ENCODE peak calls at places on chromosomes 16 and 17, in four cellular contexts. One of them, this sample, is unnamed.

GRCh38 chr16:51050379-51050710 is 100.7 kb downstream of the SALL1 start:
- DNase-seq in H9: no peak
- DNase-seq in IMR-90: no peak
- DNase-seq in H1: no peak
- DNase-seq in this sample: no peak

GRCh38 chr17:70608957-70609356 is 439.6 kb downstream of the KCNJ2 start:
- DNase-seq in H9: no peak
- DNase-seq in IMR-90: no peak
- DNase-seq in H1: no peak
- DNase-seq in this sample: no peak

GRCh38 chr16:46972429-46972970 is 974 bp downstream of the DNAJA2 start:
- DNase-seq in H9: no peak
- DNase-seq in IMR-90: peak; percentile 32
- DNase-seq in H1: no peak
- DNase-seq in this sample: no peak

GRCh38 chr16:81521141-81521626 is 76.6 kb downstream of the CMIP start:
- DNase-seq in H9: no peak
- DNase-seq in IMR-90: no peak
- DNase-seq in H1: no peak
- DNase-seq in this sample: peak; percentile 49

GRCh38 chr16:56667581-56668571 is at the start of gene MT1G:
- DNase-seq in H9: peak; percentile 50
- DNase-seq in IMR-90: no peak
- DNase-seq in H1: no peak
- DNase-seq in this sample: no peak

GRCh38 chr16:84278968-84279367 is 15.7 kb upstream of the WFDC1 start:
- DNase-seq in H9: peak; percentile 49
- DNase-seq in IMR-90: no peak
- DNase-seq in H1: no peak
- DNase-seq in this sample: peak; percentile 68

GRCh38 chr17:44004761-44005526 is 522 bp downstream of the NAGS start:
- DNase-seq in H9: peak; percentile 73
- DNase-seq in IMR-90: no peak
- DNase-seq in H1: no peak
- DNase-seq in this sample: peak; percentile 36

GRCh38 chr16:56929639-56930038 is 2.3 kb upstream of the HERPUD1 start:
- DNase-seq in H9: no peak
- DNase-seq in IMR-90: no peak
- DNase-seq in H1: no peak
- DNase-seq in this sample: no peak

GRCh38 chr16:86667035-86667434 is 88.7 kb downstream of the FOXL1 start:
- DNase-seq in H9: no peak
- DNase-seq in IMR-90: no peak
- DNase-seq in H1: no peak
- DNase-seq in this sample: no peak

GRCh38 chr17:74202879-74203432 is 522 bp upstream of the RPL38 start:
- DNase-seq in H9: no peak
- DNase-seq in IMR-90: no peak
- DNase-seq in H1: no peak
- DNase-seq in this sample: no peak

GRCh38 chr17:55632236-55632635 is 90.4 kb downstream of the TMEM100 start:
- DNase-seq in H9: no peak
- DNase-seq in IMR-90: no peak
- DNase-seq in H1: no peak
- DNase-seq in this sample: no peak

GRCh38 chr17:382644-383533 is 30.3 kb upstream of the RPH3AL start:
- DNase-seq in H9: peak; percentile 77
- DNase-seq in IMR-90: peak; percentile 87
- DNase-seq in H1: no peak
- DNase-seq in this sample: peak; percentile 85

GRCh38 chr16:87693827-87694226 is 72.0 kb downstream of the KLHDC4 start:
- DNase-seq in H9: no peak
- DNase-seq in IMR-90: no peak
- DNase-seq in H1: no peak
- DNase-seq in this sample: no peak

GRCh38 chr16:26263406-26263805 is 571.6 kb downstream of the HS3ST4 start:
- DNase-seq in H9: no peak
- DNase-seq in IMR-90: no peak
- DNase-seq in H1: no peak
- DNase-seq in this sample: peak; percentile 23

GRCh38 chr17:35716897-35717839 is 14.3 kb upstream of the RASL10B start:
- DNase-seq in H9: no peak
- DNase-seq in IMR-90: peak; percentile 9
- DNase-seq in H1: no peak
- DNase-seq in this sample: no peak

GRCh38 chr17:1002771-1003555 is 6.0 kb downstream of the TIMM22 start:
- DNase-seq in H9: no peak
- DNase-seq in IMR-90: peak; percentile 89
- DNase-seq in H1: no peak
- DNase-seq in this sample: no peak

GRCh38 chr16:57592591-57593003 is 35.8 kb upstream of the ADGRG1 start:
- DNase-seq in H9: no peak
- DNase-seq in IMR-90: no peak
- DNase-seq in H1: no peak
- DNase-seq in this sample: no peak

GRCh38 chr17:64277831-64278562 is 14.9 kb upstream of the TEX2 start:
- DNase-seq in H9: no peak
- DNase-seq in IMR-90: peak; percentile 31
- DNase-seq in H1: no peak
- DNase-seq in this sample: no peak

GRCh38 chr17:75566456-75567233 is 21.0 kb upstream of the MYO15B start:
- DNase-seq in H9: no peak
- DNase-seq in IMR-90: no peak
- DNase-seq in H1: no peak
- DNase-seq in this sample: no peak

GRCh38 chr16:54203851-54204505 is 82.6 kb downstream of the IRX3 start:
- DNase-seq in H9: no peak
- DNase-seq in IMR-90: no peak
- DNase-seq in H1: no peak
- DNase-seq in this sample: no peak

GRCh38 chr17:47935961-47936360 is 5.4 kb upstream of the PNPO start:
- DNase-seq in H9: no peak
- DNase-seq in IMR-90: peak; percentile 85
- DNase-seq in H1: no peak
- DNase-seq in this sample: no peak

GRCh38 chr16:69448470-69449193 is 24.2 kb downstream of the CYB5B start:
- DNase-seq in H9: no peak
- DNase-seq in IMR-90: peak; percentile 67
- DNase-seq in H1: no peak
- DNase-seq in this sample: no peak

GRCh38 chr16:3145151-3145550 is 10.3 kb downstream of the ZNF213 start:
- DNase-seq in H9: no peak
- DNase-seq in IMR-90: no peak
- DNase-seq in H1: no peak
- DNase-seq in this sample: no peak

GRCh38 chr17:50425682-50426471 is at the start of gene ACSF2:
- DNase-seq in H9: peak; percentile 83
- DNase-seq in IMR-90: peak; percentile 22
- DNase-seq in H1: peak; percentile 19
- DNase-seq in this sample: peak; percentile 52

GRCh38 chr16:81711609-81712329 is 67.3 kb upstream of the PLCG2 start:
- DNase-seq in H9: peak; percentile 79
- DNase-seq in IMR-90: peak; percentile 92
- DNase-seq in H1: no peak
- DNase-seq in this sample: peak; percentile 86

GRCh38 chr17:67139784-67140665 is 95.7 kb downstream of the CACNG1 start:
- DNase-seq in H9: peak; percentile 54
- DNase-seq in IMR-90: peak; percentile 42
- DNase-seq in H1: no peak
- DNase-seq in this sample: peak; percentile 67

GRCh38 chr16:54928016-54928356 is 2.7 kb upstream of the IRX5 start:
- DNase-seq in H9: no peak
- DNase-seq in IMR-90: no peak
- DNase-seq in H1: no peak
- DNase-seq in this sample: no peak

GRCh38 chr16:67441289-67441753 is 10.4 kb downstream of the HSD11B2 start:
- DNase-seq in H9: no peak
- DNase-seq in IMR-90: no peak
- DNase-seq in H1: no peak
- DNase-seq in this sample: no peak

GRCh38 chr16:27363246-27363632 is 38.7 kb upstream of the IL21R start:
- DNase-seq in H9: no peak
- DNase-seq in IMR-90: no peak
- DNase-seq in H1: no peak
- DNase-seq in this sample: no peak

GRCh38 chr17:78279360-78279990 is 48.0 kb downstream of the TMEM235 start:
- DNase-seq in H9: no peak
- DNase-seq in IMR-90: no peak
- DNase-seq in H1: no peak
- DNase-seq in this sample: no peak

GRCh38 chr17:78278139-78278741 is 46.8 kb downstream of the TMEM235 start:
- DNase-seq in H9: peak; percentile 82
- DNase-seq in IMR-90: no peak
- DNase-seq in H1: no peak
- DNase-seq in this sample: peak; percentile 68

GRCh38 chr17:78276499-78276898 is 45.1 kb downstream of the TMEM235 start:
- DNase-seq in H9: no peak
- DNase-seq in IMR-90: no peak
- DNase-seq in H1: no peak
- DNase-seq in this sample: no peak

GRCh38 chr17:78284146-78284545 is 52.7 kb downstream of the TMEM235 start:
- DNase-seq in H9: no peak
- DNase-seq in IMR-90: peak; percentile 63
- DNase-seq in H1: no peak
- DNase-seq in this sample: peak; percentile 42

GRCh38 chr17:78281249-78281865 is 49.9 kb downstream of the TMEM235 start:
- DNase-seq in H9: peak; percentile 43
- DNase-seq in IMR-90: peak; percentile 22
- DNase-seq in H1: no peak
- DNase-seq in this sample: no peak
- H4K5ac ChIP-seq in H9: no peak overlapping the region
- H4K5ac ChIP-seq in IMR-90: no peak overlapping the region
- H4K5ac ChIP-seq in H1: peak overlapping the region; percentile 68
- H4K5ac ChIP-seq in this sample: no peak overlapping the region

GRCh38 chr17:45116434-45117016 is 15.8 kb downstream of the PLCD3 start:
- DNase-seq in H9: no peak
- DNase-seq in IMR-90: no peak
- DNase-seq in H1: no peak
- DNase-seq in this sample: no peak
- H4K5ac ChIP-seq in H9: no peak overlapping the region
- H4K5ac ChIP-seq in IMR-90: no peak overlapping the region
- H4K5ac ChIP-seq in H1: no peak overlapping the region
- H4K5ac ChIP-seq in this sample: no peak overlapping the region

GRCh38 chr17:42276359-42276608 is at the start of gene STAT5B:
- DNase-seq in H9: peak; percentile 66
- DNase-seq in IMR-90: peak; percentile 55
- DNase-seq in H1: no peak
- DNase-seq in this sample: peak; percentile 73
- H4K5ac ChIP-seq in H9: no peak within 1 kb of the TSS
- H4K5ac ChIP-seq in IMR-90: peak within 1 kb of the TSS; percentile 52
- H4K5ac ChIP-seq in H1: peak within 1 kb of the TSS; percentile 68
- H4K5ac ChIP-seq in this sample: no peak within 1 kb of the TSS

GRCh38 chr17:81121841-81122733 is 43.2 kb upstream of the PVALEF start:
- DNase-seq in H9: peak; percentile 74
- DNase-seq in IMR-90: no peak
- DNase-seq in H1: no peak
- DNase-seq in this sample: no peak

GRCh38 chr17:81120695-81121621 is 44.3 kb upstream of the PVALEF start:
- DNase-seq in H9: no peak
- DNase-seq in IMR-90: no peak
- DNase-seq in H1: no peak
- DNase-seq in this sample: peak; percentile 34

GRCh38 chr17:81125573-81126081 is 39.7 kb upstream of the PVALEF start:
- DNase-seq in H9: no peak
- DNase-seq in IMR-90: no peak
- DNase-seq in H1: no peak
- DNase-seq in this sample: no peak

GRCh38 chr17:81124377-81124776 is 40.9 kb upstream of the PVALEF start:
- DNase-seq in H9: no peak
- DNase-seq in IMR-90: no peak
- DNase-seq in H1: no peak
- DNase-seq in this sample: no peak

GRCh38 chr17:81123052-81124048 is 42.0 kb upstream of the PVALEF start:
- DNase-seq in H9: no peak
- DNase-seq in IMR-90: no peak
- DNase-seq in H1: no peak
- DNase-seq in this sample: no peak
- H4K5ac ChIP-seq in H9: no peak overlapping the region
- H4K5ac ChIP-seq in IMR-90: no peak overlapping the region
- H4K5ac ChIP-seq in H1: no peak overlapping the region
- H4K5ac ChIP-seq in this sample: no peak overlapping the region

GRCh38 chr17:65527381-65527780 is 34.1 kb downstream of the AXIN2 start:
- DNase-seq in H9: peak; percentile 29
- DNase-seq in IMR-90: no peak
- DNase-seq in H1: no peak
- DNase-seq in this sample: no peak
- H4K5ac ChIP-seq in H9: no peak overlapping the region
- H4K5ac ChIP-seq in IMR-90: no peak overlapping the region
- H4K5ac ChIP-seq in H1: no peak overlapping the region
- H4K5ac ChIP-seq in this sample: no peak overlapping the region

DNA sequence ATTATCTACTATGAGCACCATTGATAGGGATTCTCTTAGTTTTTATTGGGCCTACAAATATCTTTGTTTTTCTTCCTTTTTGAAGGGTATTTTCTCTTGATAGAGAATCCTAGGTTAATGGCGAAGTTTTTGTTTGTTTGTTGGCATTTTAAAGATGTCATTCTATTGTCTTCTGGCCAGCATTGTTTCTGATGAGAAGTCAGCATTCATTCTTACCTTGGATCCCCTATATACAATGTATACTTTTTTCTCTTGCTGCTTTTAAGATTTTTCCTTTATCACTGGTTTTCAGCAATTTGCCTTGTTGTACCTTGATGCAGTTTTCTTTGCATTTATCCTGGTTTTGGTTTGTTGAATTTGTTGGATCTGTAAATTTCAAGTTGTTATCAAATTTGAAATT is 130.1 kb downstream of the TOX3 start:
- DNase-seq in H9: no peak
- DNase-seq in IMR-90: no peak
- DNase-seq in H1: no peak
- DNase-seq in this sample: no peak
- H4K5ac ChIP-seq in H9: no peak overlapping the region
- H4K5ac ChIP-seq in IMR-90: no peak overlapping the region
- H4K5ac ChIP-seq in H1: no peak overlapping the region
- H4K5ac ChIP-seq in this sample: no peak overlapping the region

DNA sequence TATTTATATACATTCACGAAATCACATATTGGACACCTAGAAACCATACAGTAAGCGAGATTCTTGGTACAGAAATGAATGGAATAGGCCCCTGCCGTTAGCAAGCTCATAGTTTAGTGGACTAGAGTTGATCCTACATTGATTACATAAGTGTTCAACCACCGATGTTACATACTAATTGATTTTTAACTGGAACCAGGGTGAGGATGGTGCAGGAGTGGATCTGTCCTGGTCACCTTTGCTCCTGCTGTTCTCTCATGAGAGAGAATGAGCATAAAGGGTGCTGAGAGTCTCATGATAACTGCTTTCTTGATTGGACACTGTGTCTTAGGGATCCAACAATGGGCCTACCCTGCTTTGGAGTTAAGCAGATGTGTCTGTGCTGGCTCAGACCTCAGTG is 13.9 kb downstream of the MAP2K4 start:
- DNase-seq in H9: no peak
- DNase-seq in IMR-90: no peak
- DNase-seq in H1: no peak
- DNase-seq in this sample: no peak
- H4K5ac ChIP-seq in H9: no peak overlapping the region
- H4K5ac ChIP-seq in IMR-90: no peak overlapping the region
- H4K5ac ChIP-seq in H1: no peak overlapping the region
- H4K5ac ChIP-seq in this sample: no peak overlapping the region

GRCh38 chr16:89103156-89103555 is 9.5 kb downstream of the ACSF3 start:
- DNase-seq in H9: no peak
- DNase-seq in IMR-90: no peak
- DNase-seq in H1: no peak
- DNase-seq in this sample: no peak
- H4K5ac ChIP-seq in H9: no peak overlapping the region
- H4K5ac ChIP-seq in IMR-90: no peak overlapping the region
- H4K5ac ChIP-seq in H1: no peak overlapping the region
- H4K5ac ChIP-seq in this sample: no peak overlapping the region

This sample was measured in mesendoderm.